ENCODE peak calls at places on chromosomes 11 and 22, in eight cellular contexts. Z is mesendoderm; L is prostate gland; J is naive thymus-derived CD4-positive, alpha-beta T cell; X is IMR-90; E is A549; Q is Caco-2; O is HAP-1. W is an unnamed sample.
A peak's percentile ranks its signal among the peaks of the same experiment; 100 is the strongest.

GRCh38 chr11:43282607-43283440 is 29.0 kb upstream of the API5 start:
- DNase-seq in Z (peak; percentile 48), L (no peak), J (peak; percentile 10), X (peak; percentile 16), E (peak; percentile 25), Q (peak; percentile 56), O (peak; percentile 71), W (no peak)

GRCh38 chr11:36577859-36578258 is 10.1 kb downstream of the RAG1 start:
- DNase-seq in Z (peak; percentile 23), L (no peak), J (no peak), X (peak; percentile 14), E (no peak), Q (no peak), O (no peak), W (no peak)

GRCh38 chr11:733072-733471 is 14.2 kb upstream of the TALDO1 start:
- DNase-seq in Z (no peak), L (no peak), J (no peak), X (no peak), E (no peak), Q (no peak), O (no peak), W (no peak)

GRCh38 chr11:114762437-114762836 is 84.1 kb downstream of the NXPE2 start:
- DNase-seq in Z (peak; percentile 73), L (peak; percentile 51), J (no peak), X (peak; percentile 54), E (peak; percentile 15), Q (peak; percentile 81), O (peak; percentile 56), W (no peak)

GRCh38 chr11:131253142-131253884 is 117.1 kb upstream of the NTM start:
- DNase-seq in Z (peak; percentile 96), L (no peak), J (no peak), X (no peak), E (no peak), Q (peak; percentile 23), O (no peak), W (no peak)

GRCh38 chr11:20363500-20364411 is at the start of gene HTATIP2:
- DNase-seq in Z (peak; percentile 78), L (peak; percentile 54), J (peak; percentile 65), X (peak; percentile 33), E (peak; percentile 66), Q (peak; percentile 81), O (no peak), W (peak; percentile 57)

GRCh38 chr11:697028-697491 is 1.4 kb downstream of the TMEM80 start:
- DNase-seq in Z (no peak), L (no peak), J (no peak), X (peak; percentile 90), E (no peak), Q (no peak), O (no peak), W (peak; percentile 75)

GRCh38 chr11:61899146-61899841 is 7.9 kb upstream of the FADS3 start:
- DNase-seq in Z (peak; percentile 91), L (peak; percentile 63), J (peak; percentile 96), X (peak; percentile 54), E (peak; percentile 96), Q (peak; percentile 96), O (peak; percentile 93), W (peak; percentile 73)

GRCh38 chr22:44260216-44261035 is 52.3 kb downstream of the SHISAL1 start:
- DNase-seq in Z (no peak), L (no peak), J (no peak), X (no peak), E (no peak), Q (no peak), O (no peak), W (no peak)

GRCh38 chr11:95373241-95373640 is 142.2 kb upstream of the SESN3 start:
- DNase-seq in Z (no peak), L (no peak), J (no peak), X (no peak), E (no peak), Q (no peak), O (no peak), W (no peak)

GRCh38 chr22:44862981-44863860 is 110.8 kb downstream of the ARHGAP8 start:
- DNase-seq in Z (peak; percentile 60), L (no peak), J (no peak), X (no peak), E (no peak), Q (peak; percentile 15), O (peak; percentile 58), W (no peak)

GRCh38 chr11:111586305-111586915 is 15.8 kb upstream of the SIK2 start:
- DNase-seq in Z (peak; percentile 59), L (peak; percentile 54), J (no peak), X (peak; percentile 66), E (no peak), Q (peak; percentile 71), O (peak; percentile 60), W (peak; percentile 56)

GRCh38 chr11:74686792-74687191 is 44.4 kb downstream of the CHRDL2 start:
- DNase-seq in Z (no peak), L (no peak), J (no peak), X (peak; percentile 82), E (no peak), Q (no peak), O (no peak), W (no peak)

GRCh38 chr11:2444301-2445106 is at the start of the genes KCNQ1 and TRPM5:
- DNase-seq in Z (peak; percentile 37), L (peak; percentile 34), J (peak; percentile 52), X (no peak), E (peak; percentile 59), Q (peak; percentile 83), O (peak; percentile 75), W (peak; percentile 32)
- H3K4me1 ChIP-seq in Z (no peaks in the 10 kb centered on the region), L (no peaks in the 10 kb centered on the region), J (peaks cover 22% of the 10 kb centered on the region), X (no peaks in the 10 kb centered on the region), E (peaks cover 6% of the 10 kb centered on the region), Q (no peaks in the 10 kb centered on the region), O (no peaks in the 10 kb centered on the region), W (no peaks in the 10 kb centered on the region)

GRCh38 chr11:46348566-46348981 is 1.3 kb downstream of the DGKZ start:
- DNase-seq in Z (no peak), L (no peak), J (no peak), X (no peak), E (no peak), Q (no peak), O (peak; percentile 29), W (no peak)
- H3K4me1 ChIP-seq in Z (peaks cover 13% of the 10 kb centered on the region), L (peaks cover 13% of the 10 kb centered on the region), J (peaks cover 61% of the 10 kb centered on the region), X (peaks cover 15% of the 10 kb centered on the region), E (peaks cover 16% of the 10 kb centered on the region), Q (peaks cover 11% of the 10 kb centered on the region), O (peaks cover 4% of the 10 kb centered on the region), W (peaks cover 28% of the 10 kb centered on the region)

GRCh38 chr22:38174626-38175025 is 7.0 kb downstream of the PLA2G6 start:
- DNase-seq in Z (no peak), L (no peak), J (no peak), X (no peak), E (no peak), Q (no peak), O (no peak), W (no peak)

GRCh38 chr22:38177044-38177443 is 4.6 kb downstream of the PLA2G6 start:
- DNase-seq in Z (no peak), L (no peak), J (no peak), X (no peak), E (no peak), Q (no peak), O (no peak), W (no peak)

GRCh38 chr22:38177926-38178604 is 3.6 kb downstream of the PLA2G6 start:
- DNase-seq in Z (peak; percentile 90), L (peak; percentile 86), J (no peak), X (peak; percentile 89), E (peak; percentile 74), Q (peak; percentile 74), O (peak; percentile 60), W (peak; percentile 82)

GRCh38 chr22:38175206-38176118 is 6.2 kb downstream of the PLA2G6 start:
- DNase-seq in Z (no peak), L (no peak), J (no peak), X (no peak), E (no peak), Q (no peak), O (no peak), W (no peak)

DNA sequence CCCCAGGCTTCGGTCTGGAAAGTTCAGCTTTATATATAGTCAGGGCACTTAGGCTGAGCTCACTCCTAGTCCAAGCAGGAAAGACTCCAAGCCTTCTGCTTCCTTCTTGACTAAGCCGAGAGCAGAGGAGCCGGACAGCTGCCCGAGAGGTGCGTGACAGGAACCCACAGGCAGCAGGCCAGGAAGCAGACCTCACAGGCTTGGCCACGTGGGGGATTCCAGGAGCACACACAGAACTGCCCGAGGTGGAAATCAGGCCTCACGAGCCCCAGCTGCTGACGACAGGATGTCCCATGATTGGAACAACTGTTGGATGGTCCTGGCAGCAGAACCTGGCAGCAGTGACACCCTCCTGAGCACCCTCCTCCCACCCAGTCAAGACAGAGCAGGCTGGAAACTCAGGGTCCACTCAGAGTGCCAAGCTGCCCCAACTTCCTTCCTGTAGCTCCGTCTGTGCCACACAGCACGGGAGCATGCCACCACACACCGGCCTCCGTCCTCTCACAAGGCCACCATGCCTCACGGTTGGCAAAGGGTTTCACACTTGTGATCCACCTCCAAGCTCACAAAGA is 5.4 kb downstream of the PLA2G6 start:
- DNase-seq in Z (no peak), L (peak; percentile 73), J (no peak), X (peak; percentile 98), E (no peak), Q (no peak), O (no peak), W (no peak)
- H3K4me1 ChIP-seq in Z (peaks cover 6% of the 10 kb centered on the region), L (peaks cover 22% of the 10 kb centered on the region), J (peaks cover 43% of the 10 kb centered on the region), X (peaks cover 37% of the 10 kb centered on the region), E (peaks cover 56% of the 10 kb centered on the region), Q (peaks cover 43% of the 10 kb centered on the region), O (peaks cover 21% of the 10 kb centered on the region), W (peaks cover 68% of the 10 kb centered on the region)

DNA sequence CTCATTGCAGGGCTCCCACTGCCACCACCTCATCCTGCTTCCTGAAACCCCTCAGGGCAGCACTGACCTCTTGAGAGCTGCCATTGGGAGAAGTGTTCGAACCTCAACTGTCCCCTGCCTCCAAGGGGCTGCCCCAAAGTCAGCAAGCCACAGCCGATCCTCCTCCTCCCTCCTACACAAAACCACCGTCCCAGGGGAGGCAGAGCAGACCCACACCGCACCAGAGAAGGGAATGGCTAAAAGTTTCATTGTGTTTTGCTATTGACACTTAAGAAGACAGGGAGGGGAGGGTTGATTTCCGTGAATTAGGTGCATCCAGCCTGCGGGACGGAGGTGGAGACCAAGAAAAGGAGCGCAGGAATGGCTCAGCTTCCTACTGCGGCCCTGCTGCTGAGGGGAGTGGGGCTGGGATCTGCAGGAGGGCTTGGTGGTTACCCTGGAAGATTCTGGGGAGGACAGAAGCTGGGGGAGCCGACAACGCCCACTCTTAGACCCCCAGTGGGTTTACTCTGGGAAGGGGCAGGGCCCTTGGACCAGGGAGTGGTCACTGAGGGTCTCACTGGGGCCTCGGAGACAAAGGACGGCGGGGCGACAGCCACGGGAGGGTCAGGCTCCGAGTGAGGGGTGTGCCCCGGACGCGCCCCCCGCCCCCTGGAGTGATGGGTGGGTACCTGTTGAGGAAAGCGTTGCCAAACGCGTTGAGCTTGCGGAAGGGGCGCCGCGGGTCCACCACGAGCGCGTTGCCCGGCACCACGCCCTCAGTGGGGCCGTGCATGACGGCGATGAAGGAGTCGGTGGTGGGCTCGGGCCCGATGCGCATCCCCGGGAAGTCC is 815 bp downstream of the EHD1 start:
- DNase-seq in Z (no peak), L (no peak), J (no peak), X (no peak), E (no peak), Q (no peak), O (peak; percentile 59), W (no peak)
- H3K4me1 ChIP-seq in Z (peaks cover 10% of the 10 kb centered on the region), L (peaks cover 3% of the 10 kb centered on the region), J (peaks cover 53% of the 10 kb centered on the region), X (peaks cover 15% of the 10 kb centered on the region), E (peaks cover 34% of the 10 kb centered on the region), Q (peaks cover 34% of the 10 kb centered on the region), O (peaks cover 8% of the 10 kb centered on the region), W (peaks cover 28% of the 10 kb centered on the region)

GRCh38 chr22:22923379-22923778 is 35.8 kb downstream of the IGLL5 start:
- DNase-seq in Z (no peak), L (no peak), J (no peak), X (no peak), E (no peak), Q (no peak), O (no peak), W (no peak)
- H3K4me1 ChIP-seq in Z (peaks cover 10% of the 10 kb centered on the region), L (peaks cover 4% of the 10 kb centered on the region), J (peaks cover 3% of the 10 kb centered on the region), X (no peaks in the 10 kb centered on the region), E (no peaks in the 10 kb centered on the region), Q (peaks cover 33% of the 10 kb centered on the region), O (no peaks in the 10 kb centered on the region), W (no peaks in the 10 kb centered on the region)

W was measured in PC-9.